ENCODE peak calls at places on chromosomes 12 and 14, in eight cellular contexts. T is A549, X is heart left ventricle, J is ovary, Z is stomach, N is ascending aorta, B is Panc1, E is aorta. F is an unnamed sample.

GRCh38 chr12:56300644-56301464 is 724 bp upstream of the CS start:
- DNase-seq in T (no peak), X (no peak), J (no peak), Z (no peak), N (no peak), B (no peak), E (no peak), F (no peak)

GRCh38 chr12:130504836-130505175 is 167.1 kb downstream of the PIWIL1 start:
- DNase-seq in T (no peak), X (no peak), J (no peak), Z (no peak), N (no peak), B (no peak), E (no peak), F (no peak)

GRCh38 chr12:113475451-113476085 is 3.9 kb upstream of the LHX5 start:
- DNase-seq in T (no peak), X (no peak), J (no peak), Z (no peak), N (no peak), B (no peak), E (no peak), F (no peak)

GRCh38 chr14:77041837-77042557 is 13.5 kb upstream of the IRF2BPL start:
- DNase-seq in T (no peak), X (peak; percentile 82), J (peak; percentile 65), Z (peak; percentile 52), N (peak; percentile 92), B (no peak), E (peak; percentile 77), F (peak; percentile 96)

GRCh38 chr12:87020071-87020470 is 763.9 kb upstream of the MGAT4C start:
- DNase-seq in T (no peak), X (no peak), J (no peak), Z (no peak), N (no peak), B (no peak), E (no peak), F (peak; percentile 9)

GRCh38 chr14:22002860-22003284 is 329.3 kb upstream of the OR4E1 start:
- DNase-seq in T (no peak), X (no peak), J (no peak), Z (no peak), N (no peak), B (no peak), E (no peak), F (no peak)

GRCh38 chr14:52844262-52845060 is 53.1 kb upstream of the GNPNAT1 start:
- DNase-seq in T (no peak), X (no peak), J (peak; percentile 45), Z (no peak), N (no peak), B (no peak), E (no peak), F (peak; percentile 31)

GRCh38 chr12:102757154-102757873 is 159.7 kb downstream of the PAH start:
- DNase-seq in T (no peak), X (peak; percentile 62), J (peak; percentile 77), Z (no peak), N (no peak), B (no peak), E (peak; percentile 78), F (peak; percentile 60)

GRCh38 chr12:57213068-57213715 is 3.4 kb upstream of the NXPH4 start:
- DNase-seq in T (peak; percentile 94), X (peak; percentile 89), J (peak; percentile 92), Z (peak; percentile 87), N (peak; percentile 96), B (peak; percentile 61), E (peak; percentile 93), F (peak; percentile 82)

GRCh38 chr12:123101467-123102004 is 49.4 kb downstream of the PITPNM2 start:
- DNase-seq in T (no peak), X (no peak), J (no peak), Z (no peak), N (no peak), B (no peak), E (no peak), F (peak; percentile 58)

GRCh38 chr14:21084396-21084795 is 14.1 kb downstream of the ZNF219 start:
- DNase-seq in T (no peak), X (no peak), J (no peak), Z (no peak), N (no peak), B (no peak), E (no peak), F (no peak)

GRCh38 chr12:75959060-75959459 is 72.5 kb downstream of the PHLDA1 start:
- DNase-seq in T (no peak), X (no peak), J (no peak), Z (no peak), N (no peak), B (no peak), E (no peak), F (no peak)

GRCh38 chr14:30621354-30621953 is 665 bp upstream of the SCFD1 start:
- DNase-seq in T (no peak), X (peak; percentile 32), J (no peak), Z (no peak), N (no peak), B (no peak), E (no peak), F (peak; percentile 46)

GRCh38 chr12:17301544-17301943 is 695.6 kb upstream of the LMO3 start:
- DNase-seq in T (no peak), X (no peak), J (no peak), Z (no peak), N (no peak), B (no peak), E (no peak), F (no peak)

GRCh38 chr12:103558879-103559278 is 28.2 kb upstream of the STAB2 start:
- DNase-seq in T (no peak), X (no peak), J (no peak), Z (no peak), N (no peak), B (no peak), E (no peak), F (no peak)

GRCh38 chr12:68403296-68403695 is 71.1 kb upstream of the MDM1 start:
- DNase-seq in T (no peak), X (no peak), J (no peak), Z (no peak), N (no peak), B (no peak), E (no peak), F (no peak)

GRCh38 chr12:68406134-68406576 is 74.0 kb upstream of the MDM1 start:
- DNase-seq in T (peak; percentile 25), X (peak; percentile 96), J (peak; percentile 94), Z (peak; percentile 88), N (peak; percentile 94), B (no peak), E (peak; percentile 95), F (no peak)

GRCh38 chr12:68403711-68404110 is 71.5 kb upstream of the MDM1 start:
- DNase-seq in T (no peak), X (no peak), J (no peak), Z (no peak), N (no peak), B (no peak), E (no peak), F (no peak)

GRCh38 chr12:68402422-68402821 is 70.3 kb upstream of the MDM1 start:
- DNase-seq in T (no peak), X (no peak), J (no peak), Z (no peak), N (no peak), B (no peak), E (no peak), F (no peak)

GRCh38 chr12:68405292-68405900 is 73.2 kb upstream of the MDM1 start:
- DNase-seq in T (no peak), X (no peak), J (no peak), Z (no peak), N (no peak), B (no peak), E (no peak), F (no peak)
- H3K27ac ChIP-seq in T (peak overlapping the region; percentile 54), X (peak overlapping the region; percentile 76), J (no peak overlapping the region), Z (peak overlapping the region; percentile 80), N (no peak overlapping the region), B (peak overlapping the region; percentile 82), E (no peak overlapping the region), F (no peak overlapping the region)

GRCh38 chr12:106094304-106094703 is 44.5 kb downstream of the NUAK1 start:
- DNase-seq in T (no peak), X (no peak), J (no peak), Z (no peak), N (no peak), B (no peak), E (no peak), F (no peak)

GRCh38 chr12:106090586-106091411 is 48.0 kb downstream of the NUAK1 start:
- DNase-seq in T (no peak), X (peak; percentile 80), J (peak; percentile 46), Z (no peak), N (peak; percentile 93), B (no peak), E (peak; percentile 85), F (no peak)

GRCh38 chr12:106091421-106091820 is 47.3 kb downstream of the NUAK1 start:
- DNase-seq in T (peak; percentile 50), X (no peak), J (no peak), Z (no peak), N (no peak), B (no peak), E (no peak), F (no peak)

GRCh38 chr12:106096376-106096775 is 42.4 kb downstream of the NUAK1 start:
- DNase-seq in T (no peak), X (peak; percentile 41), J (no peak), Z (peak; percentile 28), N (peak; percentile 82), B (peak; percentile 70), E (no peak), F (no peak)

GRCh38 chr12:106093246-106093645 is 45.5 kb downstream of the NUAK1 start:
- DNase-seq in T (no peak), X (no peak), J (no peak), Z (no peak), N (peak; percentile 52), B (no peak), E (no peak), F (no peak)
- H3K4me1 ChIP-seq in T (peaks cover 94% of the 10 kb centered on the region), X (peaks cover 100% of the 10 kb centered on the region), J (peaks cover 26% of the 10 kb centered on the region), Z (peaks cover 48% of the 10 kb centered on the region), N (peaks cover 18% of the 10 kb centered on the region), B (peaks cover 47% of the 10 kb centered on the region), E (peaks cover 17% of the 10 kb centered on the region), F (no peaks in the 10 kb centered on the region)

DNA sequence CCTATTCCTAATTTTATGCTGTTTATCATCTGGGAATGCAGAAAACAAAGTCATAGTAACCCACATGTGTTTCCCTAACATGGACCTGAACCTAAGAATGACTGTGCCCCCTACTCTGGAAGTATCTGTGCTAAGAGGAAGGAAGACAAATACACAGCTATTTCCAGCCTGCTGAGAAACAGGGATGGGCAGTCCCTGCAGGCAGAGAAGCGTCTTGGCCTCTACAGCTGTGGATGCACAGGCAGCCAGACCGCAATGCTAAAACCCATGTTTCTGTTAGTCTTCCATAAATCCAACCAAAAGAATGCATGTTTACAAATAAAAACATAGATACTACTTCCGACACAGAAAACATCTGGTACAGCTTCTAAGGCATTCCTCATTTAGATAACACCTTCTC is 56.1 kb downstream of the DUSP16 start:
- DNase-seq in T (no peak), X (peak; percentile 32), J (no peak), Z (no peak), N (no peak), B (no peak), E (no peak), F (no peak)
- H3K4me3 ChIP-seq in T (no peak overlapping the region), X (peak overlapping the region; percentile 27), J (peak overlapping the region; percentile 4), Z (no peak overlapping the region), N (peak overlapping the region; percentile 24), B (no peak overlapping the region), E (peak overlapping the region; percentile 69), F (no peak overlapping the region)

DNA sequence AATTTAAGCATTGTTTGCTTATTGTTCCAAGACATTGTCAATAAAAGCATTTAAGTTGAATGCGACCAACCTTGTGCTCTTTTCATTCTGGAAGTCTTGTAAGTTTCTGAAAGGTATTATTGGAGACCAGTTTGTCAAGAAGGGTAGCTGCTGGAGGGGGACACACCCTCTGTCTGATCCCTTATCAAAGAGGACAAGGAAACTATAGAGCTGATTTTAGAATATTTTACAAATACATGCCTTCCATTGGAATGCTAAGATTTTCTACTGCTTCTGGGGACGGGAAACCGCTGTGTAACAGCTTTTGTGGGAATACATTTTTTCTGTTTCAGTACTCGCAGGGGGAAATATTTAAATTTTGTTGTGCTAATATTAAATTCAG is 3.5 kb downstream of the FOS start:
- DNase-seq in T (no peak), X (no peak), J (no peak), Z (no peak), N (peak; percentile 71), B (no peak), E (no peak), F (no peak)
- H3K27ac ChIP-seq in T (no peak overlapping the region), X (no peak overlapping the region), J (no peak overlapping the region), Z (peak overlapping the region; percentile 96), N (no peak overlapping the region), B (no peak overlapping the region), E (no peak overlapping the region), F (no peak overlapping the region)